ENCODE peak calls at places on chromosomes 11 and 22, in six cellular contexts. J is NCI-H460; W is NCI-H1417; M is activated T-helper 9 cell treated with anti-CD3 and anti-CD28 coated beads, Interleukin-2, amount 50 U/mL, for 16 hours; X is Right ventricle myocardium superior; G is activated CD8-positive, alpha-beta memory T cell treated with anti-CD3 and anti-CD28 coated beads for 48 hours. E is an unnamed sample.

GRCh38 chr11:86440305-86440716 is 65.6 kb downstream of the CCDC81 start:
- DNase-seq in J (no peak), W (no peak), M (no peak), X (peak; percentile 70), G (no peak), E (no peak)

GRCh38 chr11:102139081-102139498 is 28.8 kb downstream of the YAP1 start:
- DNase-seq in J (no peak), W (peak; percentile 8), M (no peak), X (no peak), G (no peak), E (no peak)

GRCh38 chr22:18075101-18075730 is 2.6 kb upstream of the PEX26 start:
- DNase-seq in J (no peak), W (no peak), M (no peak), X (no peak), G (no peak), E (no peak)

GRCh38 chr11:75637998-75638397 is 30.8 kb downstream of the MAP6 start:
- DNase-seq in J (no peak), W (no peak), M (no peak), X (no peak), G (no peak), E (no peak)

GRCh38 chr11:127273593-127274327 is 273.2 kb upstream of the KIRREL3 start:
- DNase-seq in J (no peak), W (no peak), M (no peak), X (no peak), G (no peak), E (no peak)

GRCh38 chr11:12118940-12119339 is 8.6 kb downstream of the MICAL2 start:
- DNase-seq in J (no peak), W (no peak), M (no peak), X (no peak), G (no peak), E (no peak)

GRCh38 chr11:101915811-101916291 is 471 bp downstream of the ANGPTL5 start:
- DNase-seq in J (peak; percentile 41), W (peak; percentile 56), M (no peak), X (no peak), G (no peak), E (no peak)

GRCh38 chr22:36022162-36022561 is 6.5 kb downstream of the RBFOX2 start:
- DNase-seq in J (no peak), W (no peak), M (no peak), X (no peak), G (no peak), E (no peak)

GRCh38 chr22:40487663-40488249 is 117.4 kb downstream of the SGSM3 start:
- DNase-seq in J (no peak), W (no peak), M (no peak), X (no peak), G (no peak), E (no peak)

GRCh38 chr22:22037229-22037628 is 54.6 kb upstream of the TOP3B start:
- DNase-seq in J (no peak), W (no peak), M (no peak), X (no peak), G (no peak), E (no peak)

GRCh38 chr11:11037162-11037732 is 179.4 kb upstream of the ZBED5 start:
- DNase-seq in J (no peak), W (no peak), M (no peak), X (no peak), G (no peak), E (no peak)

GRCh38 chr11:117621226-117621625 is 175.8 kb downstream of the DSCAML1 start:
- DNase-seq in J (no peak), W (no peak), M (no peak), X (no peak), G (no peak), E (no peak)

GRCh38 chr22:42070517-42071422 is at the start of gene NAGA:
- DNase-seq in J (peak; percentile 90), W (peak; percentile 92), M (peak; percentile 84), X (peak; percentile 98), G (peak; percentile 77), E (peak; percentile 93)

GRCh38 chr11:130115218-130115617 is 44.4 kb upstream of the ST14 start:
- DNase-seq in J (no peak), W (no peak), M (no peak), X (no peak), G (no peak), E (peak; percentile 40)

GRCh38 chr11:35303596-35304392 is 115.6 kb downstream of the SLC1A2 start:
- DNase-seq in J (no peak), W (no peak), M (no peak), X (peak; percentile 53), G (no peak), E (peak; percentile 82)

GRCh38 chr22:20626811-20627210 is 119.4 kb downstream of the MED15 start:
- DNase-seq in J (no peak), W (no peak), M (no peak), X (no peak), G (no peak), E (no peak)

GRCh38 chr22:49979587-49980264 is 19.2 kb downstream of the PIM3 start:
- DNase-seq in J (peak; percentile 30), W (peak; percentile 9), M (no peak), X (peak; percentile 35), G (no peak), E (no peak)

GRCh38 chr22:26592368-26593015 is 2.6 kb upstream of the TPST2 start:
- DNase-seq in J (no peak), W (peak; percentile 2), M (no peak), X (no peak), G (no peak), E (peak; percentile 74)

GRCh38 chr11:128709402-128709801 is 15.5 kb downstream of the FLI1 start:
- DNase-seq in J (no peak), W (no peak), M (no peak), X (no peak), G (no peak), E (no peak)

GRCh38 chr11:62383822-62384221 is 35.0 kb upstream of the SCGB1A1 start:
- DNase-seq in J (no peak), W (no peak), M (no peak), X (no peak), G (no peak), E (no peak)

GRCh38 chr22:32698926-32699619 is 102.4 kb upstream of the TIMP3 start:
- DNase-seq in J (no peak), W (no peak), M (no peak), X (peak; percentile 87), G (no peak), E (peak; percentile 40)

GRCh38 chr22:24433001-24433867 is 5.8 kb downstream of the ADORA2A start:
- DNase-seq in J (no peak), W (no peak), M (no peak), X (no peak), G (no peak), E (no peak)

GRCh38 chr22:42286205-42286604 is 15.8 kb upstream of the TCF20 start:
- DNase-seq in J (no peak), W (no peak), M (no peak), X (no peak), G (no peak), E (no peak)

GRCh38 chr11:92070026-92070889 is 154.4 kb upstream of the FAT3 start:
- DNase-seq in J (no peak), W (no peak), M (no peak), X (no peak), G (no peak), E (no peak)

GRCh38 chr22:27075891-27076290 is 418.5 kb downstream of the MIAT start:
- DNase-seq in J (no peak), W (no peak), M (no peak), X (no peak), G (no peak), E (no peak)

GRCh38 chr11:123491241-123491640 is 61.2 kb downstream of the GRAMD1B start:
- DNase-seq in J (no peak), W (no peak), M (no peak), X (no peak), G (no peak), E (no peak)

GRCh38 chr11:16788141-16789060 is 50.0 kb downstream of the C11orf58 start:
- DNase-seq in J (peak; percentile 31), W (peak; percentile 46), M (peak; percentile 43), X (peak; percentile 87), G (peak; percentile 55), E (peak; percentile 67)

GRCh38 chr11:121591405-121592033 is 138.8 kb upstream of the SORL1-AS1 start:
- DNase-seq in J (peak; percentile 58), W (peak; percentile 62), M (peak; percentile 33), X (no peak), G (peak; percentile 56), E (peak; percentile 82)

GRCh38 chr11:3121931-3122774 is 43.0 kb downstream of the OSBPL5 start:
- DNase-seq in J (no peak), W (no peak), M (no peak), X (peak; percentile 41), G (no peak), E (no peak)

GRCh38 chr11:73260127-73260457 is 12.0 kb upstream of the P2RY6 start:
- DNase-seq in J (no peak), W (no peak), M (no peak), X (no peak), G (no peak), E (no peak)

GRCh38 chr11:130023204-130023603 is 20.6 kb upstream of the PRDM10 start:
- DNase-seq in J (no peak), W (no peak), M (no peak), X (no peak), G (no peak), E (no peak)

GRCh38 chr11:34155057-34155758 is 49.8 kb downstream of the NAT10 start:
- DNase-seq in J (no peak), W (no peak), M (no peak), X (no peak), G (no peak), E (no peak)